ENCODE peak calls at places on chromosomes 3 and 15, in five cellular contexts. W is activated naive CD4-positive, alpha-beta T cell treated with Interleukin-2 at 50 U/mL for 16 hours; T is progenitor cell of endocrine pancreas; R is NCI-H2081; Y is heart right ventricle. H is an unnamed sample.
A peak's percentile ranks its signal among the peaks of the same experiment; 100 is the strongest.

GRCh38 chr15:63517614-63518013 is 13.2 kb downstream of the USP3 start:
- DNase-seq in R (no peak), T (no peak), W (no peak), Y (no peak), H (no peak)

GRCh38 chr3:184354121-184354728 is 7.2 kb downstream of the CLCN2 start:
- DNase-seq in Y (no peak), T (peak; percentile 55), R (peak; percentile 20), W (peak; percentile 69), H (peak; percentile 69)

GRCh38 chr3:69848113-69848512 is 108.8 kb downstream of the MITF start:
- DNase-seq in T (no peak), Y (no peak), W (no peak), R (no peak), H (no peak)

GRCh38 chr15:68930268-68931022 is at the start of gene SPESP1:
- DNase-seq in T (no peak), R (no peak), Y (peak; percentile 49), W (peak; percentile 44), H (peak; percentile 40)

GRCh38 chr3:122789585-122790273 is 3.9 kb downstream of the HSPBAP1 start:
- DNase-seq in T (no peak), W (no peak), R (no peak), Y (no peak), H (no peak)

GRCh38 chr15:92772626-92773244 is 117.2 kb upstream of the FAM174B start:
- DNase-seq in W (no peak), T (no peak), R (no peak), Y (no peak), H (no peak)

GRCh38 chr15:69465253-69465652 is 12.6 kb downstream of the RPLP1 start:
- DNase-seq in Y (no peak), T (no peak), R (no peak), W (no peak), H (no peak)

GRCh38 chr3:170128259-170128976 is 53.1 kb downstream of the PHC3 start:
- DNase-seq in Y (no peak), W (no peak), R (no peak), T (no peak), H (no peak)

GRCh38 chr3:61601831-61602230 is 40.5 kb downstream of the PTPRG start:
- DNase-seq in R (no peak), Y (peak; percentile 53), T (no peak), W (no peak), H (no peak)

GRCh38 chr3:82807781-82808180 is 1046.3 kb upstream of the GBE1 start:
- DNase-seq in R (no peak), W (no peak), Y (no peak), T (no peak), H (no peak)

GRCh38 chr15:79657722-79658121 is 225.6 kb downstream of the MINAR1 start:
- DNase-seq in Y (no peak), W (no peak), T (no peak), R (no peak), H (no peak)

H was measured in activated T-cell treated with anti-CD3 and anti-CD28 coated beads, Interleukin-2, amount 50 U/mL, for 72 hours.